ENCODE peak calls at places on chromosomes 13 and 19, in four cellular contexts. Z is activated CD4-positive, alpha-beta memory T cell treated with anti-CD3 and anti-CD28 coated beads for 36 hours; A is non-pigmented ciliary epithelial cell; C is NCI-H2081. X is an unnamed sample.

GRCh38 chr19:483332-484072 is 12.8 kb upstream of the MADCAM1 start:
- DNase-seq in Z (no peak), A (no peak), C (no peak), X (peak)

GRCh38 chr19:2612619-2613249 is 89.8 kb downstream of the GNG7 start:
- DNase-seq in Z (no peak), A (no peak), C (no peak), X (no peak)

GRCh38 chr13:20475927-20476691 is 49.5 kb downstream of the CRYL1 start:
- DNase-seq in Z (peak), A (no peak), C (no peak), X (no peak)

GRCh38 chr13:103694471-103694870 is 628.3 kb upstream of the SLC10A2 start:
- DNase-seq in Z (no peak), A (no peak), C (no peak), X (no peak)

GRCh38 chr13:24682353-24682752 is 2.1 kb downstream of the ATP12A start:
- DNase-seq in Z (no peak), A (no peak), C (no peak), X (peak)

GRCh38 chr13:113555141-113555540 is 29.4 kb upstream of the TFDP1 start:
- DNase-seq in Z (no peak), A (no peak), C (no peak), X (no peak)

GRCh38 chr19:19134687-19135158 is 3.6 kb downstream of the TMEM161A start:
- DNase-seq in Z (peak), A (no peak), C (no peak), X (peak)

GRCh38 chr19:13100871-13101589 is 1.6 kb downstream of the LYL1 start:
- DNase-seq in Z (no peak), A (no peak), C (no peak), X (peak)

GRCh38 chr13:77475345-77476084 is 60.0 kb upstream of the SCEL start:
- DNase-seq in Z (no peak), A (no peak), C (no peak), X (no peak)

GRCh38 chr13:46586766-46587509 is 34.0 kb downstream of the LRCH1 start:
- DNase-seq in Z (no peak), A (peak), C (no peak), X (peak)

GRCh38 chr13:108435393-108436149 is 166.1 kb downstream of the TNFSF13B start:
- DNase-seq in Z (no peak), A (no peak), C (no peak), X (no peak)

GRCh38 chr13:85386424-85386823 is 412.8 kb downstream of the SLITRK6 start:
- DNase-seq in Z (no peak), A (no peak), C (no peak), X (peak)

GRCh38 chr19:1252818-1253513 is 4.6 kb downstream of the MIDN start:
- DNase-seq in Z (peak), A (no peak), C (peak), X (no peak)

GRCh38 chr13:53250272-53250875 is 221.8 kb downstream of the OLFM4 start:
- DNase-seq in Z (no peak), A (peak), C (peak), X (peak)

GRCh38 chr19:1067341-1068103 is 555 bp downstream of the ARHGAP45 start:
- DNase-seq in Z (no peak), A (no peak), C (no peak), X (no peak)

GRCh38 chr13:110447058-110447511 is 114.4 kb downstream of the RAB20 start:
- DNase-seq in Z (no peak), A (no peak), C (no peak), X (peak)

GRCh38 chr19:3471954-3472655 is 8.2 kb downstream of the SMIM24 start:
- DNase-seq in Z (peak), A (no peak), C (no peak), X (peak)

GRCh38 chr19:6271721-6272410 is 7.9 kb downstream of the MLLT1 start:
- DNase-seq in Z (no peak), A (no peak), C (peak), X (no peak)